ENCODE peak calls at places on chromosomes 13 and 19, in nine cellular contexts. G, N, A, Z, D, C, K, F and V are unnamed samples.

GRCh38 chr19:4157164-4157563 is 3.7 kb downstream of the CREB3L3 start:
- DNase-seq in G (no peak), N (no peak), A (no peak), Z (no peak), D (no peak), C (no peak), K (no peak), F (no peak), V (no peak)

GRCh38 chr13:51764184-51765141 is 39.5 kb downstream of the DHRS12 start:
- DNase-seq in G (peak), N (peak), A (peak), Z (no peak), D (no peak), C (peak), K (peak), F (peak), V (no peak)

GRCh38 chr13:111187879-111188643 is 73.0 kb downstream of the ARHGEF7 start:
- DNase-seq in G (no peak), N (no peak), A (no peak), Z (no peak), D (no peak), C (no peak), K (no peak), F (no peak), V (no peak)

GRCh38 chr13:109998808-109999528 is 212.6 kb upstream of the IRS2 start:
- DNase-seq in G (no peak), N (no peak), A (peak), Z (no peak), D (no peak), C (no peak), K (no peak), F (no peak), V (no peak)

GRCh38 chr13:24911135-24911524 is 147.2 kb downstream of the RNF17 start:
- DNase-seq in G (no peak), N (no peak), A (peak), Z (no peak), D (no peak), C (no peak), K (no peak), F (no peak), V (no peak)

GRCh38 chr13:105341256-105341655 is 1194.2 kb downstream of the EFNB2 start:
- DNase-seq in G (no peak), N (no peak), A (no peak), Z (no peak), D (no peak), C (no peak), K (no peak), F (no peak), V (no peak)

GRCh38 chr13:53121879-53122278 is 93.3 kb downstream of the OLFM4 start:
- DNase-seq in G (no peak), N (no peak), A (no peak), Z (no peak), D (no peak), C (no peak), K (no peak), F (no peak), V (no peak)

GRCh38 chr19:57560049-57560491 is 407 bp upstream of the ZNF550 start:
- DNase-seq in G (peak), N (peak), A (peak), Z (no peak), D (peak), C (peak), K (no peak), F (no peak), V (no peak)

GRCh38 chr19:46133101-46133627 is 8.7 kb upstream of the IGFL3 start:
- DNase-seq in G (no peak), N (peak), A (peak), Z (peak), D (no peak), C (peak), K (peak), F (peak), V (peak)

GRCh38 chr13:35349673-35350278 is 126.7 kb downstream of the MAB21L1 start:
- DNase-seq in G (no peak), N (no peak), A (peak), Z (no peak), D (no peak), C (no peak), K (no peak), F (no peak), V (no peak)

GRCh38 chr13:32200741-32201140 is 114.4 kb downstream of the ZAR1L start:
- DNase-seq in G (no peak), N (no peak), A (no peak), Z (no peak), D (no peak), C (no peak), K (no peak), F (no peak), V (no peak)

GRCh38 chr13:19836472-19836871 is 27.0 kb downstream of the ZMYM5 start:
- DNase-seq in G (no peak), N (no peak), A (peak), Z (no peak), D (no peak), C (no peak), K (no peak), F (no peak), V (no peak)

GRCh38 chr13:111572956-111573355 is 252.5 kb downstream of the TEX29 start:
- DNase-seq in G (no peak), N (no peak), A (no peak), Z (no peak), D (no peak), C (no peak), K (no peak), F (no peak), V (no peak)

GRCh38 chr13:30346159-30346788 is 38.9 kb upstream of the KATNAL1 start:
- DNase-seq in G (no peak), N (no peak), A (no peak), Z (no peak), D (no peak), C (no peak), K (no peak), F (no peak), V (no peak)

GRCh38 chr19:47492571-47493377 is 8.8 kb upstream of the KPTN start:
- DNase-seq in G (no peak), N (no peak), A (no peak), Z (no peak), D (no peak), C (no peak), K (no peak), F (no peak), V (no peak)

GRCh38 chr13:101757446-101758039 is 305.1 kb downstream of the ITGBL1 start:
- DNase-seq in G (no peak), N (no peak), A (no peak), Z (peak), D (no peak), C (no peak), K (no peak), F (no peak), V (no peak)

GRCh38 chr13:90510319-90510718 is 837.2 kb upstream of the MIR17HG start:
- DNase-seq in G (no peak), N (no peak), A (no peak), Z (no peak), D (no peak), C (no peak), K (no peak), F (no peak), V (no peak)

GRCh38 chr13:113979791-113980471 is 6.1 kb upstream of the C13orf46 start:
- DNase-seq in G (peak), N (no peak), A (no peak), Z (no peak), D (no peak), C (no peak), K (no peak), F (no peak), V (no peak)

GRCh38 chr19:341386-342127 is 3.0 kb downstream of the MIER2 start:
- DNase-seq in G (no peak), N (no peak), A (no peak), Z (no peak), D (no peak), C (no peak), K (no peak), F (no peak), V (no peak)
- TF ChIP-seq CTCF in G (no peak), N (no peak), A (no peak), Z (no peak), D (no peak), C (no peak), K (no peak), F (no peak), V (no peak)

GRCh38 chr19:51116736-51117135 is 8.0 kb upstream of the SIGLEC9 start:
- DNase-seq in G (no peak), N (no peak), A (no peak), Z (no peak), D (no peak), C (no peak), K (no peak), F (no peak), V (no peak)

GRCh38 chr19:51111606-51112005 is 3.4 kb upstream of the CTU1 start:
- DNase-seq in G (no peak), N (no peak), A (no peak), Z (peak), D (no peak), C (no peak), K (no peak), F (no peak), V (peak)

GRCh38 chr19:51119089-51119488 is 5.6 kb upstream of the SIGLEC9 start:
- DNase-seq in G (no peak), N (no peak), A (no peak), Z (no peak), D (no peak), C (no peak), K (no peak), F (no peak), V (no peak)

GRCh38 chr19:51110666-51110971 is 2.4 kb upstream of the CTU1 start:
- DNase-seq in G (no peak), N (no peak), A (no peak), Z (no peak), D (no peak), C (no peak), K (no peak), F (no peak), V (no peak)

GRCh38 chr19:51114087-51114714 is 6.0 kb upstream of the CTU1 start:
- DNase-seq in G (no peak), N (no peak), A (no peak), Z (no peak), D (no peak), C (no peak), K (no peak), F (no peak), V (no peak)
- H3K4me3 ChIP-seq in G (no peak), N (no peak), A (no peak), Z (no peak), D (no peak), C (no peak), K (no peak), F (no peak), V (no peak)

DNA sequence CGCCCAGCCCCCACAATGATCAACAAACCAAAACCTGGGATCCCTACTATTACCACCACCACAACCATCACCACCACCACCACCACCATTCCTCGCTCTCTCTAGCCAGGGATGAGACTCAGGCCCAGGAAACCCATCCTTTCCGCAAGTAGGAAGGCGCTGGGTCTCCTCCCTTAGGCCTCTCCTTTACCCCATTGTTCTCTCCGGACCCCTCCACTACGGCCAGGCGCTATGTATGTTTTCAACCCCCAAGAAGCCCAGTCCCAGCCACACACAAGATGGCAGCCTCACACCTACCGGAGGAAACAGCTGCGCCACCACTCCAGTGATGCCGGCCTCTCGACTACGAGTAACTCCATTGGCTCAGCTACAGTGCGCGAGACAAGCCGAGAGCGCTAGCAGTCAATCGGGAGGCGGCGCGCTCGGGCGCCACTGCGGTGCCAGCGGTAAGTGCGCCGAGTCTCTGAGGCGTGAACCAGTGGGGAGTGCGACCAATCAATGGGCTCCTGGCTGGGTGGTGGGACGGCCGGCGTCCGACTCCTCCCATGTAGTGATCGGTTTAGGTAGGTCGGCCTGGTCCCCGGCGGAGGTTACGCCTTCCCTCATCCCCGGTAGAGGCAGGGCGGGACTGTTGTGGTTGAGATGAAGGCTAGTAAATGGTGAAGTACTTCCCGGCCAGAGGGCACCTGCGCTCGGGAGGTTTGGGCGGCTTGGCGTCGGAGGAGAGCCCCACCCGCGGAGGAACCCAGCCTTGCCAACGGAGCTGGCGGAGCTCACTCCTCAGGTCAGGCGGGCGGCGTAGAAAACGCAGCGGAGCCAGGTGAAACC is at the start of the genes CAB39L and SETDB2:
- DNase-seq in G (peak), N (peak), A (peak), Z (peak), D (peak), C (peak), K (peak), F (peak), V (peak)
- H3K27ac ChIP-seq in G (peak), N (peak), A (peak), Z (peak), D (peak), C (peak), K (peak), F (peak), V (peak)

GRCh38 chr13:99527346-99527745 is 26.1 kb downstream of the TM9SF2 start:
- DNase-seq in G (no peak), N (no peak), A (no peak), Z (no peak), D (no peak), C (no peak), K (no peak), F (no peak), V (no peak)

GRCh38 chr13:99526549-99526948 is 25.3 kb downstream of the TM9SF2 start:
- DNase-seq in G (no peak), N (no peak), A (no peak), Z (peak), D (no peak), C (no peak), K (no peak), F (no peak), V (no peak)

GRCh38 chr13:99525967-99526366 is 24.7 kb downstream of the TM9SF2 start:
- DNase-seq in G (no peak), N (no peak), A (no peak), Z (no peak), D (no peak), C (no peak), K (no peak), F (no peak), V (no peak)

GRCh38 chr13:99523838-99524237 is 22.6 kb downstream of the TM9SF2 start:
- DNase-seq in G (no peak), N (no peak), A (no peak), Z (no peak), D (no peak), C (no peak), K (no peak), F (no peak), V (no peak)

GRCh38 chr13:99528547-99528946 is 27.3 kb downstream of the TM9SF2 start:
- DNase-seq in G (no peak), N (no peak), A (no peak), Z (peak), D (no peak), C (no peak), K (no peak), F (no peak), V (peak)
- TF ChIP-seq CTCF in G (no peak), N (no peak), A (peak), Z (peak), D (no peak), C (no peak), K (no peak), F (no peak), V (peak)

DNA sequence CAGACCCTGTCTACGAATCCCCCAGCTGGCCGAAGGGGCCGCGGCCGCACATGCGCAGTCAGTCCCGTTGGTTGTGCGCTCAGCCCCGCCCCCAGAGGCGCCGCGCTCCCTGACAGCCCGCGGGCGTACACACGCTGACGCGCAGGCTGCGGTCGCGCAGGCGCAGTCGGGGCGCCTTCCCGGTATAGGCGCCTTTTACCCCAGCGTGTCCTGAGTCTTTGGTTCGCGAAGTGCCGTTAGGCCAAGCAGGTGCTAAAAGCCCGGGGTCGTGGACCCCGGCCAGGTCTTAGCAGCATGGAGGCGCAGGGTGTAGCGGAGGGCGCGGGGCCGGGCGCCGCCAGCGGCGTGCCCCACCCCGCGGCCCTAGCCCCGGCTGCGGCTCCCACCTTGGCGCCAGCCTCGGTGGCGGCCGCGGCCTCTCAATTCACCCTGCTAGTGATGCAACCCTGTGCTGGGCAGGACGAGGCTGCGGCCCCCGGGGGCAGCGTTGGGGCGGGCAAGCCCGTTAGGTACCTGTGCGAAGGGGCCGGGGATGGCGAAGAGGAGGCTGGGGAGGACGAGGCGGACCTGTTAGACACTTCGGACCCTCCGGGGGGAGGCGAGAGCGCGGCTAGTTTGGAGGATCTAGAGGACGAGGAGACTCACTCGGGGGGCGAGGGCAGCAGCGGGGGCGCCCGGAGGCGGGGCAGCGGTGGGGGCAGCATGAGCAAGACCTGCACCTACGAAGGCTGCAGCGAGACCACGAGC is at the start of gene RFXAP:
- DNase-seq in G (peak), N (peak), A (peak), Z (peak), D (peak), C (peak), K (peak), F (peak), V (peak)
- H3K4me3 ChIP-seq in G (peak), N (peak), A (peak), Z (peak), D (peak), C (peak), K (peak), F (peak), V (peak)

GRCh38 chr19:16898306-16899015 is 9.7 kb downstream of the F2RL3 start:
- DNase-seq in G (no peak), N (no peak), A (no peak), Z (no peak), D (no peak), C (no peak), K (no peak), F (no peak), V (no peak)

GRCh38 chr19:16896913-16897571 is 8.2 kb downstream of the F2RL3 start:
- DNase-seq in G (peak), N (peak), A (peak), Z (peak), D (peak), C (peak), K (peak), F (peak), V (peak)

GRCh38 chr19:16896098-16896912 is 7.5 kb downstream of the F2RL3 start:
- DNase-seq in G (no peak), N (no peak), A (no peak), Z (peak), D (no peak), C (no peak), K (no peak), F (no peak), V (no peak)

GRCh38 chr19:16899566-16900075 is 10.8 kb downstream of the F2RL3 start:
- DNase-seq in G (no peak), N (no peak), A (peak), Z (peak), D (no peak), C (no peak), K (no peak), F (no peak), V (peak)

GRCh38 chr19:16897572-16898056 is 8.8 kb downstream of the F2RL3 start:
- DNase-seq in G (no peak), N (no peak), A (no peak), Z (no peak), D (no peak), C (peak), K (no peak), F (peak), V (no peak)
- H3K27ac ChIP-seq in G (peak), N (peak), A (no peak), Z (no peak), D (peak), C (peak), K (peak), F (peak), V (no peak)

DNA sequence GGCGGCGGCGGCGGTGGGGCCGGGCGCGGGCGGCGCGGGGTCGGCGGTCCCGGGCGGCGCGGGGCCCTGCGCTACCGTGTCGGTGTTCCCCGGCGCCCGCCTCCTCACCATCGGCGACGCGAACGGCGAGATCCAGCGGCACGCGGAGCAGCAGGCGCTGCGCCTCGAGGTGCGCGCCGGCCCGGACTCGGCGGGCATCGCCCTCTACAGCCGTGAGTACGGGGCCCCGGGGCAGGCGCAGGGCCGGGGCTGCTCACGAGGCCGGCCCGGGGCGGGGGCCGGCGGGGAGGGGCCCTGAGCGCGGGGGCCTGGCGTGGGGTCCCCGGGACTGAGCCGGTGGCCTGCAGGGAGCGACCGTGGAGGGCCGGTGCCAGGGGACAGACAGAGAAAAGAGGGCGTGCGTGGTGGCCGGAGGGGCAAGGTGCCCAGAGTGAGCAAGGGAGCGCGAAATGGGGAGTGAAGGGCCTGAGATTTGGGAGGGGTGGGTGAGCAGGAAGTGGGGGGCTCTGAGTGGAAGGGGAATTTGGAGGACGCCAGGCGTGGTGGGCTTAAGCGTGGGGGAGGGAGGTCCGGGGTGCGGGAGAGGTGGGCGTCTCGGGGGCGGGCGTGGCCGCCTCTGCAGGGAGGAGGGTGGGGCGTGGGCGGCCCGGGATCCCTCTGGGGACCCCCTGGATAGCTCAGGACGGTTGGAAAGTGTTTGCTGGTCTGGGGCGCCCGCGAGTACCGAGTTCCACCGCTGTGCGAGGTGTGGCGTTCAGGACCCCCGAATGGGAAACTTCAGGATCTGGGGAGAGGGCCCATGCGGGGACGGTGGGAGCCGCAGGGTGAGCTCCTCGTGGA is 578 bp downstream of the CARM1 start:
- DNase-seq in G (peak), N (peak), A (no peak), Z (peak), D (peak), C (peak), K (no peak), F (no peak), V (peak)
- TF ChIP-seq CTCF in G (no peak), N (no peak), A (peak), Z (peak), D (no peak), C (no peak), K (no peak), F (no peak), V (peak)

GRCh38 chr19:16836115-16836905 is 7.1 kb downstream of the SIN3B start:
- DNase-seq in G (no peak), N (no peak), A (peak), Z (peak), D (no peak), C (peak), K (peak), F (no peak), V (peak)
- H3K4me3 ChIP-seq in G (no peak), N (no peak), A (no peak), Z (no peak), D (no peak), C (no peak), K (no peak), F (no peak), V (no peak)

GRCh38 chr19:11577451-11578341 is at the start of gene ACP5:
- DNase-seq in G (no peak), N (no peak), A (no peak), Z (no peak), D (no peak), C (no peak), K (no peak), F (no peak), V (peak)

GRCh38 chr19:11578342-11579142 is 1.1 kb upstream of the ACP5 start:
- DNase-seq in G (peak), N (peak), A (no peak), Z (peak), D (peak), C (no peak), K (peak), F (no peak), V (peak)

GRCh38 chr19:11581740-11582139 is 4.3 kb upstream of the ACP5 start:
- DNase-seq in G (no peak), N (no peak), A (peak), Z (no peak), D (no peak), C (no peak), K (no peak), F (no peak), V (no peak)

GRCh38 chr19:11576186-11576585 is 1.3 kb downstream of the ACP5 start:
- DNase-seq in G (no peak), N (no peak), A (no peak), Z (no peak), D (no peak), C (no peak), K (no peak), F (no peak), V (no peak)

GRCh38 chr19:11580665-11581418 is 3.4 kb upstream of the ACP5 start:
- DNase-seq in G (no peak), N (no peak), A (peak), Z (no peak), D (no peak), C (no peak), K (no peak), F (peak), V (no peak)
- H3K27ac ChIP-seq in G (no peak), N (no peak), A (no peak), Z (no peak), D (no peak), C (no peak), K (peak), F (no peak), V (no peak)